ENCODE peak calls at places on chromosomes 5 and 9, in five cellular contexts. T, P, D, J and V are unnamed samples.
A peak's percentile ranks its signal among the peaks of the same experiment; 100 is the strongest.

GRCh38 chr9:32524558-32525461 is 1.2 kb downstream of the RIGI start:
- DNase-seq in T (no peak), P (peak; percentile 2), D (peak; percentile 24), J (peak; percentile 18), V (peak; percentile 44)

GRCh38 chr5:83069406-83069805 is 7.8 kb downstream of the TMEM167A start:
- DNase-seq in T (no peak), P (no peak), D (no peak), J (no peak), V (no peak)

GRCh38 chr5:11903614-11904269 is 504 bp downstream of the CTNND2 start:
- DNase-seq in T (peak; percentile 58), P (peak; percentile 5), D (no peak), J (no peak), V (no peak)

GRCh38 chr5:34045996-34046395 is 3.0 kb upstream of the C1QTNF3 start:
- DNase-seq in T (no peak), P (no peak), D (no peak), J (peak; percentile 38), V (no peak)

GRCh38 chr9:18857769-18858168 is 175.2 kb downstream of the SAXO1 start:
- DNase-seq in T (no peak), P (no peak), D (no peak), J (no peak), V (no peak)

GRCh38 chr5:13553896-13554295 is 390.6 kb downstream of the DNAH5 start:
- DNase-seq in T (peak; percentile 55), P (peak; percentile 8), D (no peak), J (no peak), V (peak; percentile 40)

GRCh38 chr5:142816577-142816976 is 46.4 kb downstream of the ARHGAP26 start:
- DNase-seq in T (no peak), P (no peak), D (no peak), J (no peak), V (no peak)

GRCh38 chr5:146878471-146879172 is at the start of gene PPP2R2B:
- DNase-seq in T (peak; percentile 58), P (no peak), D (no peak), J (no peak), V (peak; percentile 62)

GRCh38 chr5:64789457-64789856 is 20.7 kb downstream of the CWC27 start:
- DNase-seq in T (no peak), P (no peak), D (no peak), J (no peak), V (no peak)

DNA sequence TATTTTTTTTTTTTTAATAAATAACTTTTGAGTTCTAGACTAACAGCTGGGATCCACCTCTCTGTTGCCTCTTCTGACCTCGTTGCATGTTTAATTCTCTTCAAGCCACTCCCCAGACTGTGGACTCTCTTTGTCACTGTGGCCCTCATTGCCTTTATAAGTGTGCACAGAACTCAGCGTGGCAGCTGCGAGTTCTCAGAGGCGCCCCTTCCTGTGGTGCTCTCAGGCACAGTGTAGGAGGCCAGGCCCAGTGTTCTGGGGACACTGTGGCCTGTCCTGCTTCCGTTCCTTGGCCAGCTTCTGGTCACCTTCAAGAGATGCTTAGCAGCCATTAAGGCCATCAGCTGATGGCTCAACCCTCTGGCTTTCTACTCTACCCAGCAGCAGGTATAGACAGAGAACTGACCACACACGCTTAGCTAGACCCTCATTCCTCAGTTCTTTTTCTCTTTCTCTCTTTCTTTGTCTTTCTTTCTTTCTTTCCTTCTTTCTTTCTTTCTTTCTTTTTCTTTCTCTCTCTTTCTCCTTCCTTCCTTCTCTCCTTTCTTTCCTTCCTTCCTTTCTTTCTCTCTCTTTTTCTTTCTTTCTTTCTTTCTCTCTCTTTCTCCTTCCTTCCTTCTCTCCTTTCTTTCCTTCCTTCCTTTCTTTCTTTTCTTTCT is 27.7 kb downstream of the STC2 start:
- DNase-seq in T (no peak), P (no peak), D (no peak), J (no peak), V (no peak)
- H3K4me3 ChIP-seq in T (no peak overlapping the region), P (no peak overlapping the region), D (no peak overlapping the region), J (peak overlapping the region; percentile 52), V (no peak overlapping the region)

GRCh38 chr5:26641492-26641891 is 396.9 kb downstream of the CDH9 start:
- DNase-seq in T (no peak), P (no peak), D (no peak), J (no peak), V (no peak)
- TF ChIP-seq CTCF in T (no peak), P (no peak), D (no peak), J (no peak), V (no peak)

DNA sequence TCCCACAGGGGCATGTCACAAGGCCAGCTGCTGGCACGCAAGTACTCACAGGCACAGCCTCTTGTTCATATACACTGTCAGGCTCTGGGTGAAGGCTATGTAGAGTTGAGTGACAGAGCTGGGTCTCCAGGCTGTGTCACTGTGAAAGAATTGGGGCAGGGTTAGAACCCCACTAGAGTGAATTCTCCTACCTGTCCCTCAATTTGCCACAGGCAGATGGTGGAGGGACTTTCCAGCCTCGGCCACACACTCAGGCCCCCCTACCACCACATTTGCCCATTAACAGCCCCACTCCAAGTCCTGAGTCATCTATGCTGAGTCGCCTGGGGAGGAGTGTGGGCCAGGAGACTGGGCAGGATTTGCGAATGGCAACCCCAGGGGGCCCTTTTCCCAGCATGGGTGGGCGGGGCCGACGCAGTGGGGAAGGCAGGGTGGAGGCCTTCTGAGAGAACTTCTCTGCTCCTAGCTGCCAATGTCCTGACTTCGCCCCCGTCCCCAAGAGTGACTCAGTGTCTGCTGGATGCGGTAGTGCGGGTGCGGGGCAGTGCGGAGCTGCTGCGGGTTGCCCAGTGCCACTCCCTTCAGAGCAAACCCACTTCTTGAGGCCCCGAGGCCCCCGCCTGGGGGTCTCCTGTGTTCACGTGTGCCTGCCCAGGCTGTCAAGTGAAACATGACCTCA is 50.3 kb upstream of the PSD2 start:
- DNase-seq in T (no peak), P (peak; percentile 60), D (peak; percentile 45), J (no peak), V (peak; percentile 56)
- H3K4me3 ChIP-seq in T (no peak overlapping the region), P (no peak overlapping the region), D (no peak overlapping the region), J (peak overlapping the region; percentile 73), V (no peak overlapping the region)

GRCh38 chr9:93967020-93967803 is 12.1 kb upstream of the BARX1 start:
- DNase-seq in T (no peak), P (no peak), D (peak; percentile 12), J (no peak), V (no peak)

GRCh38 chr9:93964685-93965084 is 9.5 kb upstream of the BARX1 start:
- DNase-seq in T (no peak), P (no peak), D (peak; percentile 12), J (no peak), V (no peak)

GRCh38 chr9:93968451-93969327 is 13.5 kb upstream of the BARX1 start:
- DNase-seq in T (no peak), P (no peak), D (peak; percentile 13), J (peak; percentile 53), V (no peak)

GRCh38 chr9:93963969-93964368 is 8.8 kb upstream of the BARX1 start:
- DNase-seq in T (no peak), P (no peak), D (peak; percentile 3), J (no peak), V (no peak)

GRCh38 chr9:93965830-93966577 is 10.8 kb upstream of the BARX1 start:
- DNase-seq in T (no peak), P (no peak), D (peak; percentile 11), J (no peak), V (no peak)
- TF ChIP-seq CTCF in T (peak; percentile 23), P (no peak), D (no peak), J (peak; percentile 50), V (peak; percentile 16)

DNA sequence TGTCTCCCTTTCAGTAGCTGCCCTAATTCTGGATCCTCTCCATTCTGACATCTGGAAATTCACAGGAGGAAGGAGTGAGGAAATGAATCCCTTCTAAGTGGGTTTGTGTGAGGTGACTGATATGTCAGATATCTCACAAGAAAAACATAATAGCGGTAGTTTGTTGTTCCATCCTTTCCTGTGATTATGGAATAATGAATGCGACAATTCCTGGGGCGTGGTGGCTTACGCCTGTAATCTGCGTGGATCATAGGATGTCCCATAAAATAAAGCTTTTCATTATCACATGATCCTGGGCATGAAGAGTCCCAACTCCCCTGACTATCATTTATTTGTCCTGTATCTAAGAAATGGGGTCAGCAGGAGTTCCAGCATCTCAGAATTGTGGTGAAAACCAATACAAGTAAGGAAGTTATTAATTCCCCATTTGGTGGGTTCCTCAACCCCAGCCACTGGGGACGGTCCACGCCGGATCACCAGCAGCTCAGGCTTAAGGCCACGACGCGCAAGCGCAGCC is 375 bp upstream of the C5orf24 start:
- DNase-seq in T (no peak), P (no peak), D (no peak), J (no peak), V (no peak)
- H3K4me3 ChIP-seq in T (peak overlapping the region; percentile 97), P (peak overlapping the region; percentile 78), D (peak overlapping the region; percentile 88), J (peak overlapping the region; percentile 81), V (peak overlapping the region; percentile 96)